ENCODE peak calls at places on chromosomes 7 and 10, in seven cellular contexts. S, L, Y, H, C, M and B are unnamed samples.

GRCh38 chr10:3958472-3958996 is 173.5 kb upstream of the KLF6 start:
- DNase-seq in H (no peak), C (no peak), M (no peak), L (no peak), S (no peak), Y (no peak), B (no peak)

GRCh38 chr10:25738776-25739175 is 195.3 kb upstream of the MYO3A start:
- DNase-seq in M (no peak), C (no peak), S (no peak), H (no peak), L (no peak), Y (no peak), B (no peak)

GRCh38 chr10:80988755-80989154 is 451.1 kb downstream of the SH2D4B start:
- DNase-seq in Y (no peak), L (no peak), C (no peak), H (no peak), M (no peak), S (no peak), B (no peak)

GRCh38 chr7:78704504-78704903 is 749.0 kb downstream of the MAGI2 start:
- DNase-seq in H (no peak), M (no peak), L (no peak), S (no peak), C (no peak), Y (no peak), B (no peak)

GRCh38 chr7:31744294-31744874 is 57.4 kb downstream of the PPP1R17 start:
- DNase-seq in S (peak), Y (peak), M (peak), C (peak), L (peak), H (peak), B (peak)

GRCh38 chr10:93993782-93994668 is at the start of gene PLCE1:
- DNase-seq in M (peak), Y (peak), C (peak), S (no peak), L (no peak), H (no peak), B (peak)

GRCh38 chr7:55884321-55884720 is 2.9 kb upstream of the ZNF713 start:
- DNase-seq in M (no peak), C (no peak), L (no peak), Y (no peak), H (no peak), S (no peak), B (no peak)

GRCh38 chr10:24706479-24707118 is 17.1 kb downstream of the ARHGAP21 start:
- DNase-seq in M (no peak), C (peak), S (no peak), L (peak), Y (no peak), H (peak), B (no peak)

GRCh38 chr10:50604049-50604640 is 19.6 kb downstream of the SGMS1 start:
- DNase-seq in C (no peak), Y (no peak), L (no peak), H (no peak), S (no peak), M (no peak), B (no peak)

GRCh38 chr7:66176914-66177313 is 28.2 kb upstream of the TPST1 start:
- DNase-seq in M (no peak), S (no peak), C (no peak), Y (no peak), H (no peak), L (no peak), B (peak)

GRCh38 chr10:62462456-62462855 is 88.3 kb downstream of the ZNF365 start:
- DNase-seq in S (no peak), L (no peak), M (no peak), H (no peak), Y (no peak), C (no peak), B (no peak)

GRCh38 chr10:62461120-62461519 is 87.0 kb downstream of the ZNF365 start:
- DNase-seq in C (no peak), S (no peak), M (no peak), Y (peak), H (no peak), L (no peak), B (no peak)

GRCh38 chr10:62459072-62459471 is 84.9 kb downstream of the ZNF365 start:
- DNase-seq in M (no peak), Y (no peak), S (no peak), H (no peak), L (peak), C (no peak), B (no peak)

GRCh38 chr10:62459500-62459899 is 85.3 kb downstream of the ZNF365 start:
- DNase-seq in Y (no peak), L (no peak), S (no peak), C (no peak), H (no peak), M (no peak), B (no peak)

GRCh38 chr10:62460393-62460792 is 86.2 kb downstream of the ZNF365 start:
- DNase-seq in M (no peak), Y (no peak), H (no peak), L (no peak), C (no peak), S (no peak), B (no peak)
- TF ChIP-seq CTCF in M (no peak), Y (no peak), H (no peak), L (no peak), C (no peak), S (no peak), B (no peak)

GRCh38 chr10:52631648-52632047 is 140.9 kb downstream of the MBL2 start:
- DNase-seq in L (no peak), H (no peak), Y (no peak), C (no peak), S (no peak), M (no peak), B (no peak)
- TF ChIP-seq CTCF in L (no peak), H (no peak), Y (no peak), C (no peak), S (no peak), M (no peak), B (no peak)

GRCh38 chr7:108376206-108376605 is 80.0 kb downstream of the NRCAM start:
- DNase-seq in L (no peak), M (no peak), S (no peak), H (no peak), Y (no peak), C (no peak), B (no peak)
- TF ChIP-seq CTCF in L (no peak), M (no peak), S (no peak), H (no peak), Y (no peak), C (no peak), B (no peak)

GRCh38 chr10:58641095-58641531 is 128.4 kb downstream of the BICC1 start:
- DNase-seq in L (peak), M (no peak), C (no peak), H (peak), Y (no peak), S (peak), B (no peak)
- TF ChIP-seq CTCF in L (peak), M (no peak), C (no peak), H (peak), Y (peak), S (no peak), B (no peak)